ENCODE peak calls at places on chromosome 10, in four cellular contexts. T is H1, J is A549, F is GM12878. Y is an unnamed sample.

GRCh38 chr10:121288011-121288410 is 310.2 kb downstream of the FGFR2 start:
- DNase-seq in T (no peak), J (no peak), F (no peak), Y (no peak)

GRCh38 chr10:89352039-89352597 is 24.3 kb downstream of the IFIT3 start:
- DNase-seq in T (no peak), J (peak), F (no peak), Y (no peak)

GRCh38 chr10:60048146-60048545 is 141.8 kb upstream of the CCDC6 start:
- DNase-seq in T (no peak), J (peak), F (no peak), Y (no peak)

GRCh38 chr10:17506390-17506789 is 52.0 kb upstream of the ST8SIA6 start:
- DNase-seq in T (no peak), J (no peak), F (no peak), Y (no peak)

GRCh38 chr10:131259535-131259934 is 52.0 kb downstream of the TCERG1L start:
- DNase-seq in T (no peak), J (no peak), F (no peak), Y (no peak)

GRCh38 chr10:30834143-30834542 is 197.5 kb downstream of the ZNF438 start:
- DNase-seq in T (no peak), J (no peak), F (no peak), Y (no peak)

GRCh38 chr10:103514244-103514643 is 20.7 kb downstream of the NEURL1 start:
- DNase-seq in T (no peak), J (no peak), F (no peak), Y (no peak)

GRCh38 chr10:117074621-117075020 is 63.4 kb downstream of the VAX1 start:
- DNase-seq in T (no peak), J (peak), F (no peak), Y (no peak)

GRCh38 chr10:123786896-123787295 is 104.7 kb downstream of the CPXM2 start:
- DNase-seq in T (peak), J (no peak), F (no peak), Y (no peak)

GRCh38 chr10:89648074-89648473 is 3.0 kb upstream of the PANK1 start:
- DNase-seq in T (no peak), J (no peak), F (no peak), Y (no peak)

GRCh38 chr10:132397036-132397541 is at the start of gene PWWP2B:
- DNase-seq in T (no peak), J (no peak), F (no peak), Y (peak)
- TF ChIP-seq POLR2A in T (no peak), J (peak), F (peak), Y (no peak)

GRCh38 chr10:110664483-110665420 is 20.6 kb downstream of the RBM20 start:
- DNase-seq in T (no peak), J (peak), F (no peak), Y (no peak)
- TF ChIP-seq EP300 in T (no peak), J (no peak), F (no peak), Y (no peak)

GRCh38 chr10:13349776-13350274 is 1.7 kb upstream of the SEPHS1 start:
- DNase-seq in T (peak), J (no peak), F (no peak), Y (peak)

GRCh38 chr10:13346912-13347234 is 1.2 kb downstream of the SEPHS1 start:
- DNase-seq in T (no peak), J (no peak), F (no peak), Y (no peak)

GRCh38 chr10:13347235-13348156 is 597 bp downstream of the SEPHS1 start:
- DNase-seq in T (peak), J (peak), F (no peak), Y (peak)

GRCh38 chr10:13346280-13346819 is 1.7 kb downstream of the SEPHS1 start:
- DNase-seq in T (no peak), J (no peak), F (no peak), Y (peak)

GRCh38 chr10:13348216-13349017 is at the start of gene SEPHS1:
- DNase-seq in T (peak), J (peak), F (no peak), Y (peak)
- TF ChIP-seq POLR2A in T (peak), J (peak), F (peak), Y (no peak)

GRCh38 chr10:101015582-101015973 is 15.4 kb downstream of the PDZD7 start:
- DNase-seq in T (no peak), J (no peak), F (no peak), Y (no peak)
- TF ChIP-seq EP300 in T (no peak), J (no peak), F (no peak), Y (no peak)

GRCh38 chr10:110501142-110501937 is 3.6 kb downstream of the DUSP5 start:
- DNase-seq in T (peak), J (peak), F (peak), Y (peak)
- TF ChIP-seq POLR2A in T (no peak), J (peak), F (peak), Y (no peak)

GRCh38 chr10:4102802-4103344 is 317.9 kb upstream of the KLF6 start:
- DNase-seq in T (no peak), J (no peak), F (no peak), Y (no peak)
- TF ChIP-seq EP300 in T (no peak), J (no peak), F (no peak), Y (no peak)

GRCh38 chr10:4281207-4281825 is 496.3 kb upstream of the KLF6 start:
- DNase-seq in T (no peak), J (no peak), F (no peak), Y (no peak)

GRCh38 chr10:4282496-4282895 is 497.5 kb upstream of the KLF6 start:
- DNase-seq in T (no peak), J (no peak), F (no peak), Y (no peak)

GRCh38 chr10:4280481-4281206 is 495.6 kb upstream of the KLF6 start:
- DNase-seq in T (no peak), J (no peak), F (no peak), Y (no peak)

GRCh38 chr10:4285121-4285520 is 500.1 kb upstream of the KLF6 start:
- DNase-seq in T (no peak), J (no peak), F (no peak), Y (no peak)

DNA sequence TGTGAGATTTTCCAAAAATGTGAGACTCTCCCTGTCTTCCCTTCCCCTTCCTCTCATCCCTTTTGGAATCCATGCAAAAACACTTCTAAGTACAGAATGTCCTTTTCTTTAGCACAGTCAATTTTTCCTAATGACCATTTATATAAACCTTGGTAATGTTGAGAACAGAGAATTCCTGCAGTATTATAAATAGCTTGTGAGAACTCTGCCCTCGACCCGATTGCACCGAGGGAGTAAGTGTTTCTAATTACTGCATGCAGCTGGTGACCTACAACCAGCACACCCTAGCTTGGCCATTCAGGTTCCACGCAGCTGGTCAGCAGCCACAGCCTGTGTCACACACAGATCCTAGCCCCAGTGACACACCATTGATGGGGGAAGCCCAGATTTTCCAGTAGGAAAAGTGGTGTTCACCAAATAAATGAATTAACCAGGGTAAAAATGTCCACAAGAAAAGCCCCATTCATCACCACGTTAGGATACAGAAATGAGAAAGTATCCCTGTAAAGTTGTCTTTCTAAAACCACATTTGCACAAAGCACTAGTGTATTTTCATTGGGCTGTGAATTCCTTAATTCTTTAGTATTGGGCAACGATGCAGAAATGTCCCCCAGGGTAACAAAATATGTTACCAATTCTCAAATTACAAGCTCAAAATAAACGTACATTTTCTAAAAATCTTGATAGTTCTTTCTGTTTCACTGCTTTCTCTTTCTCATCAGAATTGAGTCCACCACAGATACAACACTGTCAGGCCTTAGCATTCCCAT is 499.0 kb upstream of the KLF6 start:
- DNase-seq in T (no peak), J (no peak), F (no peak), Y (peak)
- TF ChIP-seq POLR2A in T (no peak), J (no peak), F (no peak), Y (no peak)